ENCODE peak calls at places on chromosomes 1 and 21, in eight cellular contexts. W is PC-3, G is dorsolateral prefrontal cortex, M is trophoblast cell, J is RWPE2, S is WERI-Rb-1, K is mesendoderm, R is adipocyte. I is an unnamed sample.

GRCh38 chr21:33261635-33262034 is 4.5 kb upstream of the IL10RB start:
- DNase-seq in R (peak; percentile 74), G (no peak), M (no peak), W (no peak), S (no peak), K (no peak), J (no peak), I (no peak)

GRCh38 chr1:235759336-235759735 is 107.4 kb downstream of the LYST start:
- DNase-seq in R (no peak), K (no peak), S (no peak), J (no peak), W (no peak), M (peak; percentile 47), G (peak; percentile 70), I (no peak)

GRCh38 chr21:43208561-43209332 is 39.9 kb downstream of the CRYAA start:
- DNase-seq in R (no peak), G (no peak), J (peak; percentile 29), K (peak; percentile 46), W (no peak), S (peak; percentile 3), M (no peak), I (no peak)

GRCh38 chr1:180917306-180918065 is 4.8 kb downstream of the KIAA1614 start:
- DNase-seq in S (no peak), W (no peak), G (no peak), M (no peak), J (no peak), R (no peak), K (peak; percentile 82), I (peak; percentile 89)

GRCh38 chr1:228030451-228031201 is 23.8 kb downstream of the WNT3A start:
- DNase-seq in J (no peak), R (no peak), W (no peak), G (no peak), S (no peak), M (no peak), K (no peak), I (no peak)

GRCh38 chr1:90452491-90452890 is 264.6 kb downstream of the BARHL2 start:
- DNase-seq in G (no peak), K (no peak), M (no peak), S (no peak), R (no peak), W (no peak), J (no peak), I (no peak)

GRCh38 chr1:64019818-64020217 is 183.6 kb upstream of the UBE2U start:
- DNase-seq in W (no peak), K (peak; percentile 18), R (peak; percentile 77), G (no peak), J (no peak), M (peak; percentile 24), S (peak; percentile 12), I (no peak)

GRCh38 chr1:211133393-211133840 is 531 bp downstream of the KCNH1 start:
- DNase-seq in S (peak; percentile 56), K (peak; percentile 41), G (peak; percentile 47), R (peak; percentile 58), M (no peak), W (no peak), J (no peak), I (peak; percentile 24)

GRCh38 chr1:230636575-230637163 is 5.6 kb upstream of the COG2 start:
- DNase-seq in R (no peak), G (no peak), W (no peak), J (no peak), S (no peak), K (no peak), M (no peak), I (no peak)

GRCh38 chr1:116942344-116942743 is 32.6 kb downstream of the PTGFRN start:
- DNase-seq in G (no peak), W (no peak), R (no peak), S (no peak), J (no peak), M (no peak), K (no peak), I (no peak)

GRCh38 chr1:233261206-233261605 is 34.3 kb downstream of the PCNX2 start:
- DNase-seq in J (no peak), K (no peak), W (peak; percentile 76), R (no peak), M (no peak), G (no peak), S (no peak), I (no peak)

GRCh38 chr1:24318238-24318987 is 744 bp upstream of the GRHL3 start:
- DNase-seq in M (no peak), R (peak; percentile 66), G (no peak), S (no peak), K (no peak), W (no peak), J (no peak), I (no peak)

GRCh38 chr1:84370831-84371394 is 27.4 kb upstream of the DNASE2B start:
- DNase-seq in W (peak; percentile 41), R (peak; percentile 25), J (no peak), S (no peak), K (no peak), G (no peak), M (peak; percentile 90), I (no peak)

GRCh38 chr1:53089478-53090226 is 27.6 kb downstream of the PODN start:
- DNase-seq in W (no peak), K (no peak), G (no peak), J (no peak), S (peak; percentile 32), M (no peak), R (peak; percentile 52), I (peak; percentile 39)

GRCh38 chr1:183195146-183195571 is 9.1 kb downstream of the LAMC2 start:
- DNase-seq in M (peak; percentile 42), R (peak; percentile 49), K (peak; percentile 51), G (no peak), J (no peak), S (no peak), W (peak; percentile 38), I (peak; percentile 54)

GRCh38 chr21:45318556-45319341 is 31.1 kb upstream of the POFUT2 start:
- DNase-seq in G (no peak), J (peak; percentile 68), S (peak; percentile 16), K (no peak), M (no peak), W (no peak), R (no peak), I (no peak)

GRCh38 chr1:186421446-186421845 is 39.5 kb downstream of the PDC start:
- DNase-seq in S (no peak), J (no peak), W (no peak), G (no peak), R (no peak), K (no peak), M (no peak), I (no peak)

GRCh38 chr1:32758177-32758794 is 55.7 kb upstream of the SYNC start:
- DNase-seq in W (no peak), G (no peak), J (no peak), S (no peak), K (peak; percentile 82), R (no peak), M (no peak), I (no peak)

DNA sequence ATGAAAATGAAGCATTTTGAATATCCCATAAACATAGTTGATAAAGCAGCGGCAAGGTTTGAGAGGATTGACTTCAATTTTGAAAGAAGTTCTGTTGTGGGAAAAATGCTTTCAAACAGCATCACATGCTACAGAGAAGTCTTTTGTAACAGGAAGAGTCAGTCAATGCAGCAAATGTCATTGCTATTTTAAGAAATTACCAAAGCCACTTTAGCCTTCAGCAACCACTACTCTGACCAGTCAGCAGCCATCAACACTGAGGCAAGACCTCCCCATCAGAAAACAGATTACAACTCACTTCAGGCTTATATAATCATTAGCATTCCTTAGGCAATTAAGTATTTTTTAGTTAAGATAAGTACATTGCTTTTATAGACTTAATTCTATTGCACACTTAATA is 33.8 kb upstream of the FCRL3 start:
- DNase-seq in K (no peak), S (no peak), R (no peak), J (no peak), G (no peak), W (no peak), M (no peak), I (no peak)
- H3K27me3 ChIP-seq in K (no peaks in the 10 kb centered on the region), S (no peaks in the 10 kb centered on the region), R (no peaks in the 10 kb centered on the region), J (no peaks in the 10 kb centered on the region), G (no peaks in the 10 kb centered on the region), W (no peaks in the 10 kb centered on the region), M (no peaks in the 10 kb centered on the region), I (no peaks in the 10 kb centered on the region)

DNA sequence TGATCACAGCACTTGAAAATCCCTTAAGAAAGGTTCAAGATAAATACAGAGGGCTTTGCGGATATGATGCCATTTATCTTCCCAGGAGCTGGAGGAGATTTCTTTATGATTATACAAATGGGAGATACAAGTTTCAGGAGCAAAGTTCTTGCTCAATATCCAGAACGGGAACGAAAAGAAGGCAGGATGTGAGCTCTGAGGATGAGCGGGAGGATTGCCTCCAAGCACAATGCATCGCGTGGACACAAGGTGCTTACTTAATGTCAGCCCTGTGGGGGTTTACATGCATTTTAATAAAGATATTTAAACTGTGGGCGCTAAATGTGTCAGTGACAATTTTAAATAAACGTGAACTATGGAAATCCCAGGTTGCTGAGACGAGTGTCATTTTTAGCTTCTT is 59.0 kb downstream of the SYT6 start:
- DNase-seq in R (no peak), W (no peak), S (no peak), G (no peak), J (no peak), M (no peak), K (no peak), I (no peak)
- H3K27me3 ChIP-seq in R (peaks cover 44% of the 10 kb centered on the region), W (no peaks in the 10 kb centered on the region), S (no peaks in the 10 kb centered on the region), G (no peaks in the 10 kb centered on the region), J (peaks cover 12% of the 10 kb centered on the region), M (no peaks in the 10 kb centered on the region), K (no peaks in the 10 kb centered on the region), I (peaks cover 6% of the 10 kb centered on the region)

GRCh38 chr1:38569932-38570356 is 289.6 kb downstream of the RRAGC start:
- DNase-seq in K (no peak), G (no peak), M (no peak), J (no peak), R (no peak), S (peak; percentile 59), W (no peak), I (peak; percentile 16)

GRCh38 chr1:38570576-38570975 is 289.0 kb downstream of the RRAGC start:
- DNase-seq in G (no peak), M (no peak), R (no peak), W (no peak), S (no peak), J (no peak), K (no peak), I (no peak)

GRCh38 chr1:38564946-38565570 is 294.5 kb downstream of the RRAGC start:
- DNase-seq in G (no peak), J (no peak), R (no peak), K (no peak), W (no peak), S (no peak), M (no peak), I (no peak)

GRCh38 chr1:38567401-38567800 is 292.2 kb downstream of the RRAGC start:
- DNase-seq in G (no peak), W (no peak), K (no peak), M (no peak), S (no peak), J (no peak), R (no peak), I (no peak)

GRCh38 chr1:38568061-38568857 is 291.3 kb downstream of the RRAGC start:
- DNase-seq in R (no peak), K (no peak), S (no peak), J (no peak), G (no peak), W (no peak), M (no peak), I (no peak)
- H3K27me3 ChIP-seq in R (peaks cover 59% of the 10 kb centered on the region), K (no peaks in the 10 kb centered on the region), S (no peaks in the 10 kb centered on the region), J (peaks cover 20% of the 10 kb centered on the region), G (no peaks in the 10 kb centered on the region), W (peaks cover 69% of the 10 kb centered on the region), M (peaks cover 3% of the 10 kb centered on the region), I (no peaks in the 10 kb centered on the region)

GRCh38 chr1:78232630-78233029 is 186.9 kb downstream of the GIPC2 start:
- DNase-seq in W (no peak), M (no peak), K (no peak), R (no peak), J (no peak), S (no peak), G (no peak), I (no peak)
- H3K27me3 ChIP-seq in W (no peaks in the 10 kb centered on the region), M (no peaks in the 10 kb centered on the region), K (peaks cover 34% of the 10 kb centered on the region), R (no peaks in the 10 kb centered on the region), J (no peaks in the 10 kb centered on the region), S (no peaks in the 10 kb centered on the region), G (peaks cover 25% of the 10 kb centered on the region), I (no peaks in the 10 kb centered on the region)